ENCODE peak calls at places on chromosomes 6 and 20, in ten cellular contexts. One of them, this sample, is unnamed.

GRCh38 chr6:43817192-43817591 is 47.2 kb downstream of the VEGFA start:
- DNase-seq in stimulated activated CD8-positive, alpha-beta memory T cell treated with anti-CD3 and anti-CD28 coated beads, Interleukin-15, amount 100 ng/mL, for 24 hours: no peak
- DNase-seq in lower lobe of right lung: no peak
- DNase-seq in hypothalamus: no peak
- DNase-seq in HT-29: peak
- DNase-seq in HFF-Myc: no peak
- DNase-seq in non-pigmented ciliary epithelial cell: no peak
- DNase-seq in memory B cell: no peak
- DNase-seq in NCI-H2029: no peak
- DNase-seq in NCI-H345: no peak
- DNase-seq in this sample: peak

GRCh38 chr6:43395822-43396221 is 26.4 kb upstream of the ZNF318 start:
- DNase-seq in stimulated activated CD8-positive, alpha-beta memory T cell treated with anti-CD3 and anti-CD28 coated beads, Interleukin-15, amount 100 ng/mL, for 24 hours: no peak
- DNase-seq in lower lobe of right lung: no peak
- DNase-seq in hypothalamus: peak
- DNase-seq in HT-29: no peak
- DNase-seq in HFF-Myc: no peak
- DNase-seq in non-pigmented ciliary epithelial cell: no peak
- DNase-seq in memory B cell: no peak
- DNase-seq in NCI-H2029: no peak
- DNase-seq in NCI-H345: no peak
- DNase-seq in this sample: no peak

GRCh38 chr20:35166242-35166830 is 5.5 kb upstream of the PROCR start:
- DNase-seq in stimulated activated CD8-positive, alpha-beta memory T cell treated with anti-CD3 and anti-CD28 coated beads, Interleukin-15, amount 100 ng/mL, for 24 hours: no peak
- DNase-seq in lower lobe of right lung: peak
- DNase-seq in hypothalamus: no peak
- DNase-seq in HT-29: peak
- DNase-seq in HFF-Myc: no peak
- DNase-seq in non-pigmented ciliary epithelial cell: no peak
- DNase-seq in memory B cell: no peak
- DNase-seq in NCI-H2029: no peak
- DNase-seq in NCI-H345: no peak
- DNase-seq in this sample: no peak

GRCh38 chr20:4925842-4926530 is 75.3 kb downstream of the SLC23A2 start:
- DNase-seq in stimulated activated CD8-positive, alpha-beta memory T cell treated with anti-CD3 and anti-CD28 coated beads, Interleukin-15, amount 100 ng/mL, for 24 hours: no peak
- DNase-seq in lower lobe of right lung: peak
- DNase-seq in hypothalamus: peak
- DNase-seq in HT-29: peak
- DNase-seq in HFF-Myc: no peak
- DNase-seq in non-pigmented ciliary epithelial cell: peak
- DNase-seq in memory B cell: no peak
- DNase-seq in NCI-H2029: peak
- DNase-seq in NCI-H345: no peak
- DNase-seq in this sample: no peak

GRCh38 chr20:50376888-50377459 is 133.2 kb upstream of the PTPN1 start:
- DNase-seq in stimulated activated CD8-positive, alpha-beta memory T cell treated with anti-CD3 and anti-CD28 coated beads, Interleukin-15, amount 100 ng/mL, for 24 hours: no peak
- DNase-seq in lower lobe of right lung: no peak
- DNase-seq in hypothalamus: no peak
- DNase-seq in HT-29: no peak
- DNase-seq in HFF-Myc: no peak
- DNase-seq in non-pigmented ciliary epithelial cell: no peak
- DNase-seq in memory B cell: no peak
- DNase-seq in NCI-H2029: no peak
- DNase-seq in NCI-H345: peak
- DNase-seq in this sample: no peak

GRCh38 chr6:11392778-11393507 is 144.6 kb upstream of the TMEM170B start:
- DNase-seq in stimulated activated CD8-positive, alpha-beta memory T cell treated with anti-CD3 and anti-CD28 coated beads, Interleukin-15, amount 100 ng/mL, for 24 hours: no peak
- DNase-seq in lower lobe of right lung: peak
- DNase-seq in hypothalamus: no peak
- DNase-seq in HT-29: no peak
- DNase-seq in HFF-Myc: no peak
- DNase-seq in non-pigmented ciliary epithelial cell: no peak
- DNase-seq in memory B cell: no peak
- DNase-seq in NCI-H2029: peak
- DNase-seq in NCI-H345: peak
- DNase-seq in this sample: no peak

GRCh38 chr6:134529921-134530320 is 212.0 kb upstream of the SGK1 start:
- DNase-seq in stimulated activated CD8-positive, alpha-beta memory T cell treated with anti-CD3 and anti-CD28 coated beads, Interleukin-15, amount 100 ng/mL, for 24 hours: no peak
- DNase-seq in lower lobe of right lung: no peak
- DNase-seq in hypothalamus: no peak
- DNase-seq in HT-29: peak
- DNase-seq in HFF-Myc: no peak
- DNase-seq in non-pigmented ciliary epithelial cell: no peak
- DNase-seq in memory B cell: no peak
- DNase-seq in NCI-H2029: no peak
- DNase-seq in NCI-H345: no peak
- DNase-seq in this sample: no peak

GRCh38 chr6:116008470-116009229 is 52.0 kb downstream of the FRK start:
- DNase-seq in stimulated activated CD8-positive, alpha-beta memory T cell treated with anti-CD3 and anti-CD28 coated beads, Interleukin-15, amount 100 ng/mL, for 24 hours: no peak
- DNase-seq in lower lobe of right lung: no peak
- DNase-seq in hypothalamus: no peak
- DNase-seq in HT-29: no peak
- DNase-seq in HFF-Myc: peak
- DNase-seq in non-pigmented ciliary epithelial cell: peak
- DNase-seq in memory B cell: no peak
- DNase-seq in NCI-H2029: no peak
- DNase-seq in NCI-H345: no peak
- DNase-seq in this sample: peak

GRCh38 chr20:58889334-58890072 is 37.0 kb downstream of the GNAS start:
- DNase-seq in stimulated activated CD8-positive, alpha-beta memory T cell treated with anti-CD3 and anti-CD28 coated beads, Interleukin-15, amount 100 ng/mL, for 24 hours: no peak
- DNase-seq in lower lobe of right lung: peak
- DNase-seq in hypothalamus: no peak
- DNase-seq in HT-29: no peak
- DNase-seq in HFF-Myc: no peak
- DNase-seq in non-pigmented ciliary epithelial cell: no peak
- DNase-seq in memory B cell: no peak
- DNase-seq in NCI-H2029: no peak
- DNase-seq in NCI-H345: no peak
- DNase-seq in this sample: no peak

GRCh38 chr6:56851104-56851503 is 103.8 kb upstream of the BEND6 start:
- DNase-seq in stimulated activated CD8-positive, alpha-beta memory T cell treated with anti-CD3 and anti-CD28 coated beads, Interleukin-15, amount 100 ng/mL, for 24 hours: no peak
- DNase-seq in lower lobe of right lung: no peak
- DNase-seq in hypothalamus: no peak
- DNase-seq in HT-29: no peak
- DNase-seq in HFF-Myc: no peak
- DNase-seq in non-pigmented ciliary epithelial cell: no peak
- DNase-seq in memory B cell: no peak
- DNase-seq in NCI-H2029: no peak
- DNase-seq in NCI-H345: no peak
- DNase-seq in this sample: no peak

GRCh38 chr6:89596056-89596455 is 42.5 kb downstream of the LYRM2 start:
- DNase-seq in stimulated activated CD8-positive, alpha-beta memory T cell treated with anti-CD3 and anti-CD28 coated beads, Interleukin-15, amount 100 ng/mL, for 24 hours: no peak
- DNase-seq in lower lobe of right lung: no peak
- DNase-seq in hypothalamus: no peak
- DNase-seq in HT-29: no peak
- DNase-seq in HFF-Myc: no peak
- DNase-seq in non-pigmented ciliary epithelial cell: no peak
- DNase-seq in memory B cell: peak
- DNase-seq in NCI-H2029: no peak
- DNase-seq in NCI-H345: no peak
- DNase-seq in this sample: no peak

GRCh38 chr6:147298461-147298860 is 94.2 kb downstream of the STXBP5 start:
- DNase-seq in stimulated activated CD8-positive, alpha-beta memory T cell treated with anti-CD3 and anti-CD28 coated beads, Interleukin-15, amount 100 ng/mL, for 24 hours: no peak
- DNase-seq in lower lobe of right lung: no peak
- DNase-seq in hypothalamus: no peak
- DNase-seq in HT-29: peak
- DNase-seq in HFF-Myc: no peak
- DNase-seq in non-pigmented ciliary epithelial cell: no peak
- DNase-seq in memory B cell: no peak
- DNase-seq in NCI-H2029: no peak
- DNase-seq in NCI-H345: no peak
- DNase-seq in this sample: no peak

GRCh38 chr6:27250955-27251671 is 3.6 kb downstream of the PRSS16 start:
- DNase-seq in stimulated activated CD8-positive, alpha-beta memory T cell treated with anti-CD3 and anti-CD28 coated beads, Interleukin-15, amount 100 ng/mL, for 24 hours: peak
- DNase-seq in lower lobe of right lung: peak
- DNase-seq in hypothalamus: no peak
- DNase-seq in HT-29: peak
- DNase-seq in HFF-Myc: no peak
- DNase-seq in non-pigmented ciliary epithelial cell: no peak
- DNase-seq in memory B cell: peak
- DNase-seq in NCI-H2029: peak
- DNase-seq in NCI-H345: peak
- DNase-seq in this sample: peak

GRCh38 chr6:35021014-35021413 is 120.1 kb downstream of the TCP11 start:
- DNase-seq in stimulated activated CD8-positive, alpha-beta memory T cell treated with anti-CD3 and anti-CD28 coated beads, Interleukin-15, amount 100 ng/mL, for 24 hours: no peak
- DNase-seq in lower lobe of right lung: no peak
- DNase-seq in hypothalamus: no peak
- DNase-seq in HT-29: no peak
- DNase-seq in HFF-Myc: no peak
- DNase-seq in non-pigmented ciliary epithelial cell: no peak
- DNase-seq in memory B cell: no peak
- DNase-seq in NCI-H2029: no peak
- DNase-seq in NCI-H345: no peak
- DNase-seq in this sample: no peak

GRCh38 chr6:28134015-28134414 is 7.7 kb upstream of the ZKSCAN8 start:
- DNase-seq in stimulated activated CD8-positive, alpha-beta memory T cell treated with anti-CD3 and anti-CD28 coated beads, Interleukin-15, amount 100 ng/mL, for 24 hours: no peak
- DNase-seq in lower lobe of right lung: no peak
- DNase-seq in hypothalamus: no peak
- DNase-seq in HT-29: peak
- DNase-seq in HFF-Myc: no peak
- DNase-seq in non-pigmented ciliary epithelial cell: no peak
- DNase-seq in memory B cell: no peak
- DNase-seq in NCI-H2029: no peak
- DNase-seq in NCI-H345: peak
- DNase-seq in this sample: peak

GRCh38 chr6:36985963-36986703 is at the start of gene MTCH1:
- DNase-seq in stimulated activated CD8-positive, alpha-beta memory T cell treated with anti-CD3 and anti-CD28 coated beads, Interleukin-15, amount 100 ng/mL, for 24 hours: peak
- DNase-seq in lower lobe of right lung: peak
- DNase-seq in hypothalamus: peak
- DNase-seq in HT-29: peak
- DNase-seq in HFF-Myc: peak
- DNase-seq in non-pigmented ciliary epithelial cell: peak
- DNase-seq in memory B cell: peak
- DNase-seq in NCI-H2029: peak
- DNase-seq in NCI-H345: peak
- DNase-seq in this sample: peak

This sample was measured in SK-MEL-5.